ENCODE peak calls at places on chromosomes 13 and 19, in five cellular contexts. B, R, V, P and Q are unnamed samples.

GRCh38 chr19:38781058-38781457 is 7.7 kb upstream of the LGALS7 start:
- DNase-seq in B (no peak), P (no peak), V (no peak), R (no peak), Q (no peak)

GRCh38 chr13:112452380-112453206 is 76.4 kb downstream of the SPACA7 start:
- DNase-seq in P (no peak), R (no peak), V (no peak), B (no peak), Q (no peak)

GRCh38 chr13:93230466-93230865 is 3.9 kb downstream of the GPC6 start:
- DNase-seq in R (no peak), V (peak; percentile 72), P (no peak), B (no peak), Q (no peak)

GRCh38 chr19:49894879-49895565 is 1.7 kb downstream of the IL4I1 start:
- DNase-seq in V (no peak), P (peak; percentile 71), R (no peak), B (no peak), Q (no peak)

GRCh38 chr19:34837262-34837661 is 64.2 kb upstream of the ZNF599 start:
- DNase-seq in V (no peak), P (no peak), R (no peak), B (no peak), Q (no peak)

GRCh38 chr13:68727165-68727564 is 1380.5 kb upstream of the ATXN8OS start:
- DNase-seq in R (no peak), B (no peak), P (no peak), V (no peak), Q (no peak)

GRCh38 chr13:111639994-111640393 is 319.6 kb downstream of the TEX29 start:
- DNase-seq in R (no peak), P (no peak), B (no peak), V (no peak), Q (no peak)

GRCh38 chr19:45009625-45010255 is 8.5 kb downstream of the RELB start:
- DNase-seq in V (no peak), B (no peak), R (no peak), P (no peak), Q (no peak)

GRCh38 chr19:47766670-47767069 is 11.8 kb upstream of the SELENOW start:
- DNase-seq in R (no peak), V (no peak), P (no peak), B (no peak), Q (no peak)

GRCh38 chr19:34688592-34688991 is 11.1 kb downstream of the ZNF302 start:
- DNase-seq in V (no peak), R (no peak), P (no peak), B (no peak), Q (no peak)

GRCh38 chr13:85864963-85865530 is 65.8 kb upstream of the SLITRK6 start:
- DNase-seq in P (no peak), R (peak; percentile 1), B (no peak), V (no peak), Q (no peak)

GRCh38 chr19:29526730-29527499 is 1.1 kb downstream of the VSTM2B start:
- DNase-seq in P (peak; percentile 61), B (no peak), V (no peak), R (no peak), Q (no peak)

GRCh38 chr13:100490692-100491091 is 97.9 kb downstream of the GGACT start:
- DNase-seq in R (no peak), P (no peak), V (no peak), B (no peak), Q (no peak)

GRCh38 chr13:38180100-38180499 is 169.6 kb upstream of the UFM1 start:
- DNase-seq in V (no peak), B (no peak), R (no peak), P (no peak), Q (no peak)

GRCh38 chr19:44024900-44025216 is 321 bp upstream of the ZNF222 start:
- DNase-seq in V (no peak), B (no peak), P (no peak), R (no peak), Q (no peak)

GRCh38 chr19:50365434-50366306 is at the start of gene NAPSA:
- DNase-seq in V (no peak), R (no peak), P (peak; percentile 33), B (no peak), Q (no peak)

GRCh38 chr13:97121894-97122293 is 100.2 kb upstream of the MBNL2 start:
- DNase-seq in P (no peak), B (no peak), R (no peak), V (no peak), Q (no peak)

GRCh38 chr13:98525852-98526512 is 50.9 kb downstream of the STK24 start:
- DNase-seq in V (no peak), R (no peak), P (no peak), B (no peak), Q (no peak)

GRCh38 chr13:83499286-83499685 is 383.0 kb downstream of the SLITRK1 start:
- DNase-seq in P (no peak), V (no peak), B (no peak), R (no peak), Q (no peak)

GRCh38 chr19:16442386-16443276 is 29.1 kb downstream of the EPS15L1 start:
- DNase-seq in P (no peak), V (no peak), B (no peak), R (no peak), Q (no peak)

GRCh38 chr13:90793261-90793785 is 554.2 kb upstream of the MIR17HG start:
- DNase-seq in R (no peak), B (no peak), P (no peak), V (no peak), Q (no peak)

GRCh38 chr19:16615788-16616187 is 12.2 kb downstream of the MED26 start:
- DNase-seq in R (no peak), V (no peak), B (no peak), P (peak; percentile 59), Q (no peak)

GRCh38 chr19:4597975-4598671 is 38.6 kb upstream of the SEMA6B start:
- DNase-seq in R (peak; percentile 65), V (no peak), B (no peak), P (peak; percentile 92), Q (peak; percentile 16)